ENCODE peak calls at places on chromosomes 2 and 18, in four cellular contexts. One of them, this sample, is unnamed.

GRCh38 chr2:223643310-223643709 is 41.1 kb upstream of the SCG2 start:
- DNase-seq in bronchial epithelial cell: no peak
- DNase-seq in lower leg skin: no peak
- DNase-seq in GM12865: no peak
- DNase-seq in this sample: no peak

GRCh38 chr2:24304098-24304497 is 56.2 kb downstream of the ITSN2 start:
- DNase-seq in bronchial epithelial cell: peak
- DNase-seq in GM12865: no peak
- DNase-seq in lower leg skin: peak
- DNase-seq in this sample: no peak

GRCh38 chr2:137910641-137911040 is 53.6 kb upstream of the HNMT start:
- DNase-seq in bronchial epithelial cell: peak
- DNase-seq in GM12865: peak
- DNase-seq in lower leg skin: no peak
- DNase-seq in this sample: no peak

GRCh38 chr2:140851258-140851657 is 1279.6 kb downstream of the LRP1B start:
- DNase-seq in bronchial epithelial cell: no peak
- DNase-seq in lower leg skin: no peak
- DNase-seq in GM12865: no peak
- DNase-seq in this sample: no peak

GRCh38 chr2:237996041-237996593 is 29.3 kb downstream of the UBE2F start:
- DNase-seq in bronchial epithelial cell: no peak
- DNase-seq in lower leg skin: no peak
- DNase-seq in GM12865: no peak
- DNase-seq in this sample: no peak

GRCh38 chr2:237192881-237193280 is 107.2 kb downstream of the COPS8 start:
- DNase-seq in GM12865: no peak
- DNase-seq in bronchial epithelial cell: no peak
- DNase-seq in lower leg skin: peak
- DNase-seq in this sample: no peak

GRCh38 chr2:5590836-5591235 is 101.3 kb upstream of the SOX11 start:
- DNase-seq in lower leg skin: no peak
- DNase-seq in bronchial epithelial cell: no peak
- DNase-seq in GM12865: no peak
- DNase-seq in this sample: no peak

GRCh38 chr2:54559593-54560145 is 103.5 kb downstream of the SPTBN1 start:
- DNase-seq in GM12865: no peak
- DNase-seq in bronchial epithelial cell: peak
- DNase-seq in lower leg skin: peak
- DNase-seq in this sample: no peak

GRCh38 chr2:55048925-55049793 is 1.1 kb downstream of the RTN4 start:
- DNase-seq in lower leg skin: peak
- DNase-seq in bronchial epithelial cell: peak
- DNase-seq in GM12865: peak
- DNase-seq in this sample: peak

GRCh38 chr18:11387880-11388279 is 221.5 kb upstream of the SLC35G4 start:
- DNase-seq in lower leg skin: no peak
- DNase-seq in GM12865: peak
- DNase-seq in bronchial epithelial cell: no peak
- DNase-seq in this sample: no peak
- TF ChIP-seq CTCF in lower leg skin: no peak
- TF ChIP-seq CTCF in GM12865: peak
- TF ChIP-seq CTCF in bronchial epithelial cell: no peak
- TF ChIP-seq CTCF in this sample: no peak

DNA sequence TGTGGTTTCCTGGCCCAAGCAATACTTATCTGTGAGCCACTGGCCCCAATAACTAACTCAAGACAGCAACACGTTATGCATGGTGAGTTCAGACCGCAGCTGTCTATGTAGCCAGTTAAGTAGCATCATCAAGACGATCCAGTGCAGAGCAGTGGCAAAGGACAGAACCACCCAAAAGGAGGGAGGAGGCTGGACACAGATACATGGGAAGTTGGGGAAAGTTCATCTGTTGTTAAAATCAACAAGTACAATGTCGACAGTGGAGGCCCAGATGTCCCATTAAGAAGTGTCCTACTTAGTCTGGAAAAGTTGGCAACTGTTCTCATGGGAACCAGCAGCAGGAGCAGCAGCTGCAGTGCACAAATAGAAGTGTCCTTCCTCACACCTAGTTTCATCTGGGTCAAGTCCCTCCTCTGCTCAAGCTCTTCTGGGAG is 106.9 kb upstream of the THOC1 start:
- DNase-seq in bronchial epithelial cell: no peak
- DNase-seq in lower leg skin: no peak
- DNase-seq in GM12865: peak
- DNase-seq in this sample: no peak
- TF ChIP-seq CTCF in bronchial epithelial cell: no peak
- TF ChIP-seq CTCF in lower leg skin: no peak
- TF ChIP-seq CTCF in GM12865: no peak
- TF ChIP-seq CTCF in this sample: no peak

GRCh38 chr18:69943021-69943420 is 4.7 kb downstream of the CD226 start:
- DNase-seq in bronchial epithelial cell: no peak
- DNase-seq in lower leg skin: no peak
- DNase-seq in GM12865: peak
- DNase-seq in this sample: no peak
- TF ChIP-seq CTCF in bronchial epithelial cell: no peak
- TF ChIP-seq CTCF in lower leg skin: no peak
- TF ChIP-seq CTCF in GM12865: peak
- TF ChIP-seq CTCF in this sample: no peak

GRCh38 chr18:42814184-42814583 is 301.3 kb downstream of the RIT2 start:
- DNase-seq in GM12865: no peak
- DNase-seq in bronchial epithelial cell: no peak
- DNase-seq in lower leg skin: no peak
- DNase-seq in this sample: no peak
- TF ChIP-seq CTCF in GM12865: no peak
- TF ChIP-seq CTCF in bronchial epithelial cell: no peak
- TF ChIP-seq CTCF in lower leg skin: no peak
- TF ChIP-seq CTCF in this sample: no peak

GRCh38 chr18:70299393-70299792 is 10.5 kb downstream of the SOCS6 start:
- DNase-seq in GM12865: no peak
- DNase-seq in lower leg skin: no peak
- DNase-seq in bronchial epithelial cell: no peak
- DNase-seq in this sample: no peak
- TF ChIP-seq CTCF in GM12865: no peak
- TF ChIP-seq CTCF in lower leg skin: no peak
- TF ChIP-seq CTCF in bronchial epithelial cell: no peak
- TF ChIP-seq CTCF in this sample: no peak

GRCh38 chr2:101770672-101771071 is 73.2 kb downstream of the MAP4K4 start:
- DNase-seq in bronchial epithelial cell: peak
- DNase-seq in GM12865: peak
- DNase-seq in lower leg skin: no peak
- DNase-seq in this sample: no peak
- TF ChIP-seq CTCF in bronchial epithelial cell: peak
- TF ChIP-seq CTCF in GM12865: peak
- TF ChIP-seq CTCF in lower leg skin: no peak
- TF ChIP-seq CTCF in this sample: peak

GRCh38 chr2:144449028-144449406 is 70.9 kb downstream of the ZEB2 start:
- DNase-seq in GM12865: peak
- DNase-seq in bronchial epithelial cell: no peak
- DNase-seq in lower leg skin: no peak
- DNase-seq in this sample: no peak
- TF ChIP-seq CTCF in GM12865: peak
- TF ChIP-seq CTCF in bronchial epithelial cell: peak
- TF ChIP-seq CTCF in lower leg skin: no peak
- TF ChIP-seq CTCF in this sample: no peak

GRCh38 chr2:99337931-99338580 is 867 bp downstream of the EIF5B start:
- DNase-seq in bronchial epithelial cell: peak
- DNase-seq in GM12865: peak
- DNase-seq in lower leg skin: no peak
- DNase-seq in this sample: no peak

GRCh38 chr2:99337164-99337930 is at the start of gene EIF5B:
- DNase-seq in GM12865: peak
- DNase-seq in bronchial epithelial cell: peak
- DNase-seq in lower leg skin: peak
- DNase-seq in this sample: peak

GRCh38 chr2:99346218-99346617 is 9.0 kb downstream of the EIF5B start:
- DNase-seq in GM12865: no peak
- DNase-seq in lower leg skin: no peak
- DNase-seq in bronchial epithelial cell: no peak
- DNase-seq in this sample: no peak

GRCh38 chr2:99340669-99341236 is 3.6 kb downstream of the EIF5B start:
- DNase-seq in bronchial epithelial cell: peak
- DNase-seq in lower leg skin: no peak
- DNase-seq in GM12865: no peak
- DNase-seq in this sample: no peak

GRCh38 chr2:99342536-99342935 is 5.3 kb downstream of the EIF5B start:
- DNase-seq in bronchial epithelial cell: no peak
- DNase-seq in lower leg skin: no peak
- DNase-seq in GM12865: no peak
- DNase-seq in this sample: no peak
- TF ChIP-seq CTCF in bronchial epithelial cell: no peak
- TF ChIP-seq CTCF in lower leg skin: no peak
- TF ChIP-seq CTCF in GM12865: no peak
- TF ChIP-seq CTCF in this sample: no peak

GRCh38 chr2:15860760-15861159 is 79.6 kb upstream of the MYCN start:
- DNase-seq in GM12865: no peak
- DNase-seq in bronchial epithelial cell: no peak
- DNase-seq in lower leg skin: no peak
- DNase-seq in this sample: no peak
- TF ChIP-seq CTCF in GM12865: peak
- TF ChIP-seq CTCF in bronchial epithelial cell: no peak
- TF ChIP-seq CTCF in lower leg skin: no peak
- TF ChIP-seq CTCF in this sample: no peak

DNA sequence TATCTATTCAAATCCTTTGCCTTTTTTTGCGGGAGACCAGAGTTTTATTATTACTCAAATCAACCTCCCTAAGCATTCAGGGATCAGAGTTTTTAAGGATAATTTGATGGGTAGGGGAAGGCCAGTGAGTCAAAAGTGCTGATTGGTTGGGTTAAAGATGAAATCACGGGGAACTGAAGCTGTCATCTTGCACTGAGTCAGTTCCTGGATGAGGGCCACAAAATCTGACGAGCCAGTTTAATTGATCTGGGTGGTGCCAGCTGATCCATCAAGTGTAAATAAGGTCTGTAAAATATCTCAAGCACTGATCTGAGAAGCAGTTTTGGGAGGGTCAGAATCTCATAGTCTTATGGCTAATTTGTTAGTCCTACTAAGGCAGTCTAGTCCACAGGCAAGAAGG is 303.5 kb upstream of the NCKAP5 start:
- DNase-seq in GM12865: no peak
- DNase-seq in lower leg skin: no peak
- DNase-seq in bronchial epithelial cell: peak
- DNase-seq in this sample: no peak
- TF ChIP-seq CTCF in GM12865: no peak
- TF ChIP-seq CTCF in lower leg skin: no peak
- TF ChIP-seq CTCF in bronchial epithelial cell: no peak
- TF ChIP-seq CTCF in this sample: no peak

This sample was measured in mucosa of descending colon.